ENCODE peak calls at places on chromosomes 2 and 18, in nine cellular contexts. E is HepG2, R is neural progenitor cell, H is hepatocyte, V is mammary epithelial cell, I is HCT116, L is GM23338, A is K562, W is astrocyte. F is an unnamed sample.

GRCh38 chr2:100902833-100903405 is 83.0 kb downstream of the NPAS2 start:
- DNase-seq in E (peak), R (no peak), H (peak), V (peak), I (peak), L (no peak), A (no peak), W (peak), F (peak)

GRCh38 chr2:106332054-106332453 is 136.2 kb downstream of the RGPD3 start:
- DNase-seq in E (peak), R (no peak), H (no peak), V (no peak), I (no peak), L (no peak), A (no peak), W (no peak), F (no peak)

GRCh38 chr2:23449413-23449812 is 64.4 kb downstream of the KLHL29 start:
- DNase-seq in E (no peak), R (no peak), H (no peak), V (no peak), I (no peak), L (no peak), A (peak), W (no peak), F (no peak)

GRCh38 chr18:57561728-57562423 is 24.6 kb downstream of the FECH start:
- DNase-seq in E (peak), R (peak), H (peak), V (peak), I (peak), L (peak), A (peak), W (peak), F (peak)

GRCh38 chr2:126714191-126714965 is 58.4 kb downstream of the GYPC start:
- DNase-seq in E (no peak), R (no peak), H (no peak), V (no peak), I (no peak), L (no peak), A (no peak), W (no peak), F (no peak)

GRCh38 chr2:8857709-8858108 is 20.3 kb upstream of the KIDINS220 start:
- DNase-seq in E (no peak), R (no peak), H (no peak), V (no peak), I (no peak), L (peak), A (no peak), W (no peak), F (no peak)

GRCh38 chr2:54422072-54422581 is 34.0 kb upstream of the SPTBN1 start:
- DNase-seq in E (no peak), R (no peak), H (no peak), V (no peak), I (no peak), L (no peak), A (no peak), W (no peak), F (no peak)

GRCh38 chr2:10787176-10787968 is 25.2 kb downstream of the PDIA6 start:
- DNase-seq in E (peak), R (peak), H (no peak), V (no peak), I (no peak), L (peak), A (peak), W (no peak), F (no peak)

GRCh38 chr2:112081262-112081661 is 26.2 kb downstream of the TMEM87B start:
- DNase-seq in E (no peak), R (no peak), H (no peak), V (no peak), I (no peak), L (no peak), A (no peak), W (no peak), F (peak)

GRCh38 chr18:71239111-71239624 is 950.3 kb downstream of the SOCS6 start:
- DNase-seq in E (no peak), R (no peak), H (no peak), V (no peak), I (no peak), L (no peak), A (no peak), W (no peak), F (no peak)

DNA sequence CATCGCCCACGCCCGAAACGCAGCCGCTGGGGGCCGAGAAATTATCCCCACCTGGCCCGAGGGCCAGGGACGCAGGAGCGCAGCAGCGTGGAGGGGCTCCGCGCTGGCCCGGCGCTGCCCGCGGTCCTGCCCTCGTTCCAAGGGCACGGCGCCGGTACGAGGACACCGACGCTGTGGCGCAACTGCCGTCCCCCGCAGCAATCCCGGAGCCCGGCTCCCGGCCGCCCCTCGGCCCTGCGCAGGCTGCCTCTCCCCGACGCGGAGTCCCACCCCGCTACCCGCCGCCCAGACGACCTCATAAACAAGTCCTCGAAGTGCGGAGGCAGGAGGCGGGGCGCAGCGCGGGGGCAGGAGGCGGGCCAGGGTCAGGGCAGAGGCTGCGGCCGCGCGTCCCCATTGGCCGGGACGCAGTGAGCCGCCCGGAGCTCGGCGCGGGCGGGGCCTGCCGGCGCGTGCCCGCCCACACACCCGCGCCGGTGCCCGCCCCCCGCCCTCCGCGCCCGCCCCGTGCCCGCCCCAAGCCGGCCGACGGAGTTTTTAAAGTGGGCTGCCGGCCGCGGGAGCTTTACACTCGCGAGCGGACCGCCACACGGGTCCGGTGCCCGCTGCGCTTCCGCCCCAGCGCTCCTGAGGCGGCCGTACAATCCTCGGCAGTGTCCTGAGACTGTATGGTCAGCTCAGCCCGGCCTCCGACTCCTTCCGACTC is at the start of gene EPAS1:
- DNase-seq in E (peak), R (peak), H (peak), V (peak), I (no peak), L (peak), A (peak), W (peak), F (peak)
- TF ChIP-seq EZH2 in E (no peak), R (no peak), H (no peak), V (no peak), I (no peak), L (peak), A (no peak), W (no peak), F (no peak)

GRCh38 chr2:50863218-50863617 is 168.7 kb downstream of the NRXN1 start:
- DNase-seq in E (no peak), R (no peak), H (no peak), V (no peak), I (no peak), L (no peak), A (no peak), W (no peak), F (no peak)

GRCh38 chr2:50859110-50859509 is 172.8 kb downstream of the NRXN1 start:
- DNase-seq in E (no peak), R (no peak), H (no peak), V (no peak), I (no peak), L (no peak), A (no peak), W (no peak), F (no peak)

GRCh38 chr2:50863856-50864255 is 168.1 kb downstream of the NRXN1 start:
- DNase-seq in E (no peak), R (peak), H (no peak), V (no peak), I (no peak), L (no peak), A (no peak), W (no peak), F (no peak)
- H2AFZ ChIP-seq in E (no peak), R (no peak), H (no peak), V (no peak), I (no peak), L (no peak), A (no peak), W (no peak), F (no peak)

DNA sequence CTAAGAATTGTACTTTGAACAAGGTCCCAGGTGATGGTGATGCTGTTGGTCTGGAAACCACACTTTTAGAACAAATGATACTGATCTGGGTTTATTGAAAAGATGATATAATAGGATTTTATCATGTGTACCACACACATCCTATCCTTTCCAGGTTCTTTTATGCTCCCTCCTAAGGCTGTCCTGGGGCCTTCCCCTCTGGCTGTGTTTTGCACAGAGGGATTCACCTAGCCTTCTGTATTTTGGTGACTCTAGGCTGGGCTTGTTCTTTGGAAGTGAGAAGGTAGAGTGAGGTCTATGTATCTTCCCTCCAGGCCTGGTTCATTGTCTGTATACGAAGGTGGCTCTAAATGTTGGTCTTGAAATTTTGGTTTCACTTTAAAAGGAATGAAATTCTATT is 12.7 kb downstream of the ANXA4 start:
- DNase-seq in E (no peak), R (no peak), H (no peak), V (no peak), I (no peak), L (no peak), A (no peak), W (no peak), F (no peak)
- H3K4me3 ChIP-seq in E (no peak), R (no peak), H (no peak), V (no peak), I (no peak), L (no peak), A (no peak), W (no peak), F (no peak)

DNA sequence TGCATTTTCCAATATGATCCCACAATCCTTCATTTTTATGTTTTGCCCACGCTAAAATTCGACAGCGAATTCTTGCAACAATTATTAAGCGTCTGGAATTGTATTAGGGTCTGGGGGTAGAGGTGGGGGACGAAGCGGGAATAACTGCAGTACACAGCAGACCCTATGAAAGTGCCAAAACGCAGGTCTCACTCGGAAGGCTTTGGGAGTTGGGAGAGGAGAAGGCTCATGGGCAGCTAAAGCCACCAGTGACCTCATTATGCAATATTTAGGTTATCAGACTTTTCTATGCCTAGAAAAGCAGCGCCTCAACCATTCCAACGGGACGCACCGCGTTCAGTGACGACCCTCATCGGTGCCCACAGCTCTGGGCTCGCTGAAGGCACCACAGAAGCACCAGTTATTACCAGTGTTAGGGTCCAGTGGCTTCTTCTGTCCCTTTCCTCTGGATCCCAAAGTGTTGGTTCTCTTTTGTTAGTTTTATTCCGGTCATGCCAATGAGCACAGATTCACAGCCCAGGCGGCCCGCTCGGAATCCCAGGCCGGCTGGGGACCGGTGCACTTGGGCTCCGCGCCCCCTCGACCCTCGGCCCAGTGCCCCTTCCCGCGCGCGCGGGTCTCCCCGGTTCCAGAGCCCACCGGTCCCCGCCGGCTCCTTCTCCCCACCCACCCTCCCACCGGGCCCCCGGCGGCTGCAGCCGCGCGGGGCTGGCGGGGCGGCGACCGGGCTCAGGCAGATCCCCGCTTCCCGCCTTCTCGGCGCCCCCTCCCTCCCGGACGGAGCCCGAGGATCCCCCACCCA is 738 bp upstream of the MAPK4 start:
- DNase-seq in E (no peak), R (peak), H (peak), V (no peak), I (no peak), L (peak), A (no peak), W (no peak), F (no peak)
- TF ChIP-seq EZH2 in E (peak), R (no peak), H (no peak), V (peak), I (no peak), L (peak), A (no peak), W (no peak), F (peak)

GRCh38 chr2:3298201-3298600 is 79.4 kb downstream of the EIPR1 start:
- DNase-seq in E (no peak), R (no peak), H (no peak), V (no peak), I (no peak), L (no peak), A (no peak), W (no peak), F (no peak)
- H2AFZ ChIP-seq in E (no peak), R (no peak), H (no peak), V (no peak), I (no peak), L (no peak), A (no peak), W (no peak), F (no peak)

F was measured in fibroblast of lung.